ENCODE peak calls at places on chromosomes 6 and 20, in four cellular contexts. M, I, C and J are unnamed samples.

GRCh38 chr6:63804381-63804956 is 168.9 kb downstream of the PHF3 start:
- DNase-seq in M (no peak), I (no peak), C (no peak), J (no peak)

GRCh38 chr6:151289399-151290007 is 49.7 kb downstream of the AKAP12 start:
- DNase-seq in M (no peak), I (no peak), C (no peak), J (peak; percentile 51)

GRCh38 chr6:30287139-30287538 is 39.6 kb upstream of the TRIM39 start:
- DNase-seq in M (no peak), I (no peak), C (no peak), J (no peak)

GRCh38 chr6:79570802-79571367 is 33.7 kb upstream of the LCA5 start:
- DNase-seq in M (no peak), I (peak; percentile 62), C (no peak), J (no peak)

GRCh38 chr6:50272611-50273010 is 222.9 kb upstream of the DEFB112 start:
- DNase-seq in M (no peak), I (no peak), C (no peak), J (no peak)

GRCh38 chr6:47161176-47161687 is 119.1 kb upstream of the ADGRF1 start:
- DNase-seq in M (no peak), I (no peak), C (no peak), J (peak; percentile 51)

GRCh38 chr6:30834643-30835042 is 49.7 kb upstream of the DDR1 start:
- DNase-seq in M (no peak), I (no peak), C (no peak), J (no peak)

GRCh38 chr6:117233146-117233545 is 32.2 kb upstream of the VGLL2 start:
- DNase-seq in M (no peak), I (no peak), C (no peak), J (no peak)

GRCh38 chr6:4909063-4909645 is 94.7 kb downstream of the RPP40 start:
- DNase-seq in M (no peak), I (no peak), C (no peak), J (no peak)

GRCh38 chr6:140043357-140043756 is 668.9 kb upstream of the CITED2 start:
- DNase-seq in M (no peak), I (no peak), C (no peak), J (peak; percentile 77)

GRCh38 chr6:148700047-148700712 is 46.6 kb upstream of the UST start:
- DNase-seq in M (no peak), I (no peak), C (no peak), J (no peak)

GRCh38 chr6:108455688-108456087 is 105.0 kb upstream of the FOXO3 start:
- DNase-seq in M (no peak), I (no peak), C (no peak), J (no peak)

GRCh38 chr6:111721677-111722219 is 116.1 kb upstream of the TRAF3IP2 start:
- DNase-seq in M (peak; percentile 13), I (peak; percentile 58), C (no peak), J (peak; percentile 30)

GRCh38 chr6:76992553-76992952 is 470.7 kb downstream of the HTR1B start:
- DNase-seq in M (no peak), I (no peak), C (no peak), J (no peak)

GRCh38 chr20:38229376-38230252 is 30.9 kb downstream of the KIAA1755 start:
- DNase-seq in M (no peak), I (peak; percentile 28), C (no peak), J (no peak)

GRCh38 chr6:50591135-50591534 is 122.2 kb upstream of the TFAP2D start:
- DNase-seq in M (no peak), I (no peak), C (no peak), J (no peak)

GRCh38 chr6:151004415-151005024 is 139.0 kb downstream of the MTHFD1L start:
- DNase-seq in M (no peak), I (no peak), C (no peak), J (peak; percentile 43)

GRCh38 chr6:31246051-31246495 is 25.8 kb downstream of the HLA-C start:
- DNase-seq in M (no peak), I (no peak), C (no peak), J (no peak)

GRCh38 chr6:8132130-8132529 is 29.8 kb upstream of the EEF1E1 start:
- DNase-seq in M (no peak), I (no peak), C (no peak), J (no peak)

GRCh38 chr20:32252189-32252588 is 25.3 kb upstream of the KIF3B start:
- DNase-seq in M (no peak), I (no peak), C (no peak), J (no peak)

GRCh38 chr20:13302647-13303425 is 81.8 kb downstream of the ISM1 start:
- DNase-seq in M (no peak), I (peak; percentile 6), C (no peak), J (no peak)

GRCh38 chr20:21702553-21703467 is 2.7 kb upstream of the PAX1 start:
- DNase-seq in M (no peak), I (peak; percentile 53), C (no peak), J (no peak)

GRCh38 chr20:7989379-7989778 is 30.2 kb downstream of the TMX4 start:
- DNase-seq in M (no peak), I (no peak), C (no peak), J (no peak)

GRCh38 chr6:114085206-114085605 is 114.3 kb upstream of the HDAC2 start:
- DNase-seq in M (no peak), I (no peak), C (no peak), J (no peak)

GRCh38 chr6:111764238-111765182 is 108.7 kb downstream of the FYN start:
- DNase-seq in M (no peak), I (no peak), C (peak; percentile 94), J (no peak)

GRCh38 chr20:34473262-34473883 is 42.8 kb upstream of the DYNLRB1 start:
- DNase-seq in M (peak; percentile 22), I (peak; percentile 68), C (no peak), J (no peak)

GRCh38 chr20:3696200-3696599 is 14.4 kb upstream of the ADAM33 start:
- DNase-seq in M (no peak), I (peak; percentile 23), C (no peak), J (no peak)

GRCh38 chr20:39885975-39886649 is 802.9 kb downstream of the MAFB start:
- DNase-seq in M (peak; percentile 5), I (peak; percentile 20), C (no peak), J (peak; percentile 33)

GRCh38 chr6:111750753-111751684 is 122.2 kb downstream of the FYN start:
- DNase-seq in M (no peak), I (no peak), C (no peak), J (no peak)

GRCh38 chr20:11849976-11850670 is 67.6 kb upstream of the BTBD3 start:
- DNase-seq in M (no peak), I (no peak), C (no peak), J (no peak)

GRCh38 chr6:127938701-127939100 is 37.8 kb upstream of the THEMIS start:
- DNase-seq in M (no peak), I (peak; percentile 3), C (no peak), J (no peak)

GRCh38 chr6:42086665-42087050 is 36.3 kb downstream of the TAF8 start:
- DNase-seq in M (no peak), I (no peak), C (no peak), J (no peak)

GRCh38 chr6:170072246-170072645 is 218.6 kb downstream of the DLL1 start:
- DNase-seq in M (no peak), I (no peak), C (no peak), J (no peak)
- TF ChIP-seq SPI1 in M (no peak), I (no peak), C (no peak), J (no peak)

DNA sequence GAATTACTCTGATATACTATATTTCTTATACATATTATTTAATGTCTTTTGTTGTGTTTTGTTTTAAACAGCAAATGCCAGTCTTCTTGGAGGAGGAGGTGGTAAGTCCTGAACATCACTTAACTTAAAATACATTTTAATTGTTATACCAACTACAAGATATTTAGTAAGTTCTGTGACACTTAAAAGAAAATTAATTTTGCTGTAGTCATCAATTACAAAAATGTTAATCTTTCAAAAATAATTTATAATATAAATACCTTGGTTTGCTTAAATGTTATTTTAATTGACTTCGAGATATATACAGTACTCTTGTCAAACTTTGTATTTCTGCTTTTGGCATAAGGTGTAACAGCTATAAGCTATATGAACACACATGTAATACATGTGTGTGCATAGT is 156.0 kb upstream of the FLRT3 start:
- DNase-seq in M (no peak), I (no peak), C (no peak), J (no peak)
- TF ChIP-seq SPI1 in M (no peak), I (no peak), C (no peak), J (no peak)

DNA sequence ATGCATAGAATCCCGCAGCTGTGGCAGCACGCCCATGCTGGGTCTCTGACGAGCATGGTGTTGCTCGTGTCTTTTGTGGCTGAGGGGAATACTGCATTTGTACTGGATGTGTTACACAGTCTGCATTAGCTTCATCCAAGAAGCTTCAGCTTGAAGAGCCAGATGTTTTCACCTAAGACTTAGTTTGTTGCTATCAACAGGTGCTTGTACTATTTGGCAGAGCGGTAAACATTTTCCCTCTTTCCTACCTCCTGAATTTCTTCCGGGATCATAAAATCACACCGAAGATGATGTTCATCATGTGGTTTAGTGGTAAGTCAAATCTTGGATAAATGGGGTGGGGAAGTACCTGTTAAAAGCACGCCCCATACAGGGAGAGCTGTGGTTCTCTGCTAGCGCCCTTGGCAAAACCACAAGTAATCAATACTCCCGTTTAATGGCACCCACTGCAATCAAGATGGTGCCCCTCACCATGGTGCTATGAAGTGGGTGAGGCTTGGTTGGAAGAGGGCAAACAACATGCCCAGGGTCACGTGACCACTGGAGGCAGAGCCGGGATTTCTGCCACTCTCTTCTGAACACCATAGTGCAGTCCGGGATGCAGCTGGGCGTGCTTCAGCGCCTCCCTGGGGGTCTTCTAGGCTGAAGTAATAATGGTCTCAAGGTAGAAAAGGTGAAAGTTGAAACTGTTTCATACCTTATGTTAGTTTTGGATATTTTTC is 34.4 kb downstream of the SPATA2 start:
- DNase-seq in M (no peak), I (no peak), C (no peak), J (no peak)
- TF ChIP-seq SPI1 in M (no peak), I (no peak), C (no peak), J (no peak)

DNA sequence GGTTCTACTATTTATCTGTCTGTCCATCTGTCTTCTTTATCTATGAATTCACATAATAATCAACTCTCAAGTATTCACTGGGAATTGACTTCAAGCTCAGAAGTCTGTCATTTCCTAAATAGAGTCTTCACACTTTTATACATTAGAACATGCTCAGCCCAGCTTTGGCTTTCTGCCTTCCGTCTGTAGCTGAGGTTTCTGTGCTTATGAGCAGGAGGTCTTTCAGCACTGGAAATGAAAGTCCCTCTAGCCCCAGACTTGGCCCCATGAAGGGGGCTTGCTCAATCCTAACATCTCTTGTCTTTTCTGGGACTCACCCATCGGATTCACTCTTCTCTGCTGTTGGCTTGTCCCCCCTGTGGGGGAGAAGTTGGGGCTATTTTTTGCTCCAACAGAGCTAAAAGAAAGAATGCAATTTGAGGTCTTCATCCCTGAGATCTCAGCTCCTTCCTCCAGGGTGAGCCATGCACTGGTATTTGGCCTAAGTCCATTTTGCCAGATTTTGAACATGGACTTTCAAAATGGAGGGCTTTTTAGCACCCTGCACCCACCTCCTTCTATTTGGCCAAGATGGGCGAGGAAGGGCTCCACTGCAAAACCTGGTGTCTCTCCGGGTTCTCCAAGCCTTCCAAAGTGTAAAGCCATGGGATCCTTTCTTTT is 177.7 kb downstream of the MRPL14 start:
- DNase-seq in M (no peak), I (no peak), C (no peak), J (no peak)
- TF ChIP-seq SPI1 in M (no peak), I (no peak), C (no peak), J (no peak)

GRCh38 chr6:131023834-131024504 is 39.1 kb downstream of the EPB41L2 start:
- DNase-seq in M (no peak), I (no peak), C (no peak), J (no peak)
- TF ChIP-seq SPI1 in M (no peak), I (no peak), C (no peak), J (no peak)